ENCODE peak calls at places on chromosomes 7 and 10, in seven cellular contexts. P is HCT116, S is SK-N-SH, B is H1, N is HepG2, R is K562, G is GM12878. X is an unnamed sample.

GRCh38 chr10:26555719-26556368 is 117.7 kb downstream of the APBB1IP start:
- DNase-seq in P (no peak), S (no peak), B (no peak), N (peak; percentile 24), R (no peak), G (no peak), X (no peak)

GRCh38 chr7:37081436-37081835 is 357.1 kb upstream of the AOAH start:
- DNase-seq in P (no peak), S (no peak), B (no peak), N (no peak), R (no peak), G (peak; percentile 24), X (no peak)

GRCh38 chr7:125255793-125256192 is 326.2 kb upstream of the POT1 start:
- DNase-seq in P (no peak), S (no peak), B (no peak), N (no peak), R (no peak), G (no peak), X (no peak)

GRCh38 chr7:34263168-34263567 is 357.8 kb downstream of the BMPER start:
- DNase-seq in P (no peak), S (no peak), B (no peak), N (no peak), R (no peak), G (no peak), X (no peak)

GRCh38 chr10:90226526-90226925 is 525.1 kb downstream of the KIF20B start:
- DNase-seq in P (no peak), S (no peak), B (no peak), N (no peak), R (no peak), G (no peak), X (no peak)

GRCh38 chr7:2504818-2505375 is 14.7 kb upstream of the LFNG start:
- DNase-seq in P (no peak), S (no peak), B (no peak), N (no peak), R (no peak), G (no peak), X (peak; percentile 74)

GRCh38 chr10:86162696-86163400 is 203.7 kb downstream of the GRID1 start:
- DNase-seq in P (no peak), S (no peak), B (no peak), N (no peak), R (no peak), G (no peak), X (no peak)

GRCh38 chr10:34666008-34666700 is 148.9 kb downstream of the PARD3 start:
- DNase-seq in P (peak; percentile 77), S (peak; percentile 30), B (no peak), N (no peak), R (peak; percentile 41), G (peak; percentile 53), X (peak; percentile 18)

GRCh38 chr10:79244068-79244442 is 103.2 kb upstream of the PPIF start:
- DNase-seq in P (no peak), S (no peak), B (no peak), N (no peak), R (no peak), G (no peak), X (no peak)

GRCh38 chr10:28367865-28368541 is 65.1 kb upstream of the MPP7 start:
- DNase-seq in P (no peak), S (no peak), B (no peak), N (no peak), R (no peak), G (peak; percentile 68), X (no peak)

GRCh38 chr10:14782691-14783363 is 8.1 kb upstream of the FAM107B start:
- DNase-seq in P (peak; percentile 61), S (no peak), B (no peak), N (peak; percentile 56), R (no peak), G (no peak), X (no peak)

GRCh38 chr7:99030145-99030856 is 113.6 kb downstream of the SMURF1 start:
- DNase-seq in P (no peak), S (no peak), B (no peak), N (no peak), R (no peak), G (no peak), X (no peak)

GRCh38 chr10:5832946-5833345 is 19.7 kb upstream of the GDI2 start:
- DNase-seq in P (no peak), S (no peak), B (no peak), N (no peak), R (no peak), G (no peak), X (peak; percentile 74)

GRCh38 chr7:138030679-138031351 is 28.9 kb upstream of the CREB3L2 start:
- DNase-seq in P (no peak), S (no peak), B (no peak), N (no peak), R (no peak), G (no peak), X (no peak)

GRCh38 chr10:96912405-96912804 is 80.3 kb downstream of the LCOR start:
- DNase-seq in P (no peak), S (no peak), B (no peak), N (no peak), R (no peak), G (no peak), X (no peak)

GRCh38 chr10:75708060-75708459 is 276.6 kb downstream of the LRMDA start:
- DNase-seq in P (no peak), S (no peak), B (no peak), N (no peak), R (no peak), G (no peak), X (no peak)

GRCh38 chr7:114312649-114313048 is 102.0 kb upstream of the FOXP2 start:
- DNase-seq in P (no peak), S (no peak), B (no peak), N (no peak), R (no peak), G (no peak), X (no peak)
- TF ChIP-seq JUND in P (no peak), S (no peak), B (no peak), N (no peak), R (no peak), G (no peak), X (no peak)

DNA sequence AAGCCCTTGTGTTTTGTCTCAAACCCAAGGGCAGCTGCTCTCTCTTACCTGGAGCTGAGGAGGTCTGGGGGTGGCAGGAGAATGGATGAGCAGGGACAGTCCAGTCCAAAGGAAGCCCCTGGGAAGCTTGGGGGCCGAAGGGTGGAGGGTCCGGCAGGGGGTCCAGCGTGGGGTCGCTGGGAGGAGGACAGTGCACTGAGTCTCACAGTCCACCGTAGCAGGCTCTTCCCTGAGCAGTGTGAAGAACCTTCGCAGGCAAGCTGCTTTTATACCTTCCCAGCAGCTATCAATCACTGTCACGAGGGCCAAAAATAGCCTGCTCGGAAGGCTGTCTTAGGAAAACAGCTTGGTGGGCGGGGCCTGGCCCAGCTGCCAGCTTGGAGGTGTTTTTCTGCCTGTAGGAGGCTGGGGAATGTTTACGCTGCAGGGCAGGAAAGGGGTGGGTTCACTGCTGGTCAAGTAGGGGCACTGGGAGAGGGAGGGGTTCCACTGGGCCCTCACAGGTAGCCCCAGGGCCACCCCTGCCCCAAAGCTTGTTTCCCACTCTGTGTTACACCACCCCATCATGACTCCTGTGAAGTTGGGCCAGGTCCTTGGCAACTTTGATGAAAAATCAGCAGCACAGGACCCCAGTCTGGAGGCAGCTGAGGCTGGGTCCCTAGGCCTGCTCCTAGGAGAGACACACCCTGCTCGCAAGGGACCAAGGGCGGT is at the start of gene DEPP1:
- DNase-seq in P (peak; percentile 90), S (peak; percentile 68), B (peak; percentile 77), N (peak; percentile 95), R (peak; percentile 90), G (no peak), X (peak; percentile 92)
- TF ChIP-seq JUND in P (no peak), S (peak; percentile 29), B (no peak), N (no peak), R (no peak), G (no peak), X (no peak)

GRCh38 chr7:73526892-73527821 is 5.1 kb upstream of the BAZ1B start:
- DNase-seq in P (no peak), S (peak; percentile 55), B (no peak), N (no peak), R (no peak), G (no peak), X (peak; percentile 46)

GRCh38 chr7:73532224-73532623 is 10.1 kb upstream of the BAZ1B start:
- DNase-seq in P (no peak), S (no peak), B (no peak), N (no peak), R (no peak), G (no peak), X (no peak)

GRCh38 chr7:73533742-73534141 is 11.6 kb upstream of the BAZ1B start:
- DNase-seq in P (no peak), S (no peak), B (no peak), N (no peak), R (no peak), G (no peak), X (no peak)

GRCh38 chr7:73528204-73528603 is 6.1 kb upstream of the BAZ1B start:
- DNase-seq in P (no peak), S (no peak), B (no peak), N (no peak), R (no peak), G (no peak), X (no peak)

GRCh38 chr7:73530800-73531199 is 8.7 kb upstream of the BAZ1B start:
- DNase-seq in P (no peak), S (no peak), B (no peak), N (no peak), R (no peak), G (no peak), X (no peak)
- TF ChIP-seq JUND in P (no peak), S (no peak), B (no peak), N (no peak), R (no peak), G (no peak), X (no peak)

GRCh38 chr7:57426629-57427003 is 23.4 kb upstream of the ZNF716 start:
- DNase-seq in P (no peak), S (no peak), B (no peak), N (no peak), R (no peak), G (no peak), X (no peak)

GRCh38 chr7:57425969-57426628 is 23.9 kb upstream of the ZNF716 start:
- DNase-seq in P (no peak), S (peak; percentile 36), B (no peak), N (no peak), R (no peak), G (no peak), X (no peak)

GRCh38 chr7:57423768-57424167 is 26.2 kb upstream of the ZNF716 start:
- DNase-seq in P (no peak), S (no peak), B (no peak), N (no peak), R (no peak), G (no peak), X (peak; percentile 38)

GRCh38 chr7:57425239-57425944 is 24.6 kb upstream of the ZNF716 start:
- DNase-seq in P (no peak), S (no peak), B (no peak), N (no peak), R (no peak), G (no peak), X (no peak)

DNA sequence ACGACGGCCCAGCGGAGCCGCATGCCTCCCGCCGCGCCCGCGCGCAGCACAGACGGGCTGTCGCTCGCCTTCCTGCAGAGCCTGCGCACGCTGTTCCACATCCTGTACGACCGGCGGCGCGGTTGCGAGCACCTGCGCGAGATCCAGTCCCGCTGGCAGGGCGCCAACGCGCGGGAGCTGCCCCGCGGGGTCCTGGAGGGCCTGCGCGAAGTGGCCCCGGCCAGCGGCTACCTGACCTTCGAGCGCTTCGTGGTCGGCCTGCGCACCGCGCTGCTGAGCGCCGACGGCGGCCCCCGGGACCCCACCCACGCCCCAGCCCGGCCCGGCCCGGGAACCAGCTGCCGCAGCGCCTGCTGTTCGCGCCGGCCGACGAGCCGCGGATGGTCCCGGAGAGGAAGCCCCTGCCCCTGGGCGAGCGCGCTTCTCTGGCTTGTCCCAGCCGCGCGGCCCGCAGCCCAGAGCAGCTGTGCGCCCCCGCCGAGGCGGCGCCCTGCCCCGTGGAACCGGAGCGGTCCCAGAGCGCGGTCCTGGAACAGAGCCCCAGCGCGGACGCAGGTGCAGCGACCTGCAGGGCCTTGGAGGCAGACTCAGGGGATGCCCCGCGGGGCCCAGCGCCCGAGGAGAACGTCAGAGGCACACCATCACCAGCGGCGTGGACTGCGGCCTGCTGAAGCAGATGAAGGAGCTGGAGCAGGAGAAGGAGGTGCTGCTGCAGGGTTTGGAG is 25.3 kb upstream of the ZNF716 start:
- DNase-seq in P (no peak), S (no peak), B (no peak), N (no peak), R (no peak), G (no peak), X (no peak)
- TF ChIP-seq JUND in P (no peak), S (no peak), B (no peak), N (no peak), R (no peak), G (no peak), X (no peak)